ENCODE peak calls at places on chromosomes 6 and 20, in four cellular contexts. F is stimulated activated CD4-positive, alpha-beta T cell treated with anti-CD3 and anti-CD28 coated beads, Interleukin-4, amount 100 ng/mL, for 1 hour; E is GF-D8; X is H7. A is an unnamed sample.

GRCh38 chr20:47546184-47547033 is 44.7 kb downstream of the NCOA3 start:
- DNase-seq in E (no peak), F (no peak), X (no peak), A (no peak)

GRCh38 chr6:137157601-137158000 is 15.8 kb downstream of the IL22RA2 start:
- DNase-seq in E (no peak), X (no peak), F (no peak), A (no peak)

GRCh38 chr20:33423141-33423834 is 20.3 kb downstream of the SNTA1 start:
- DNase-seq in X (no peak), E (no peak), F (no peak), A (no peak)

GRCh38 chr6:13486679-13487121 is 700 bp downstream of the GFOD1 start:
- DNase-seq in X (peak), E (peak), F (peak), A (peak)

GRCh38 chr20:17904027-17904426 is 64.6 kb downstream of the SNX5 start:
- DNase-seq in X (no peak), F (no peak), E (no peak), A (no peak)

GRCh38 chr6:63897952-63898351 is 262.4 kb downstream of the PHF3 start:
- DNase-seq in F (no peak), X (no peak), E (no peak), A (no peak)

GRCh38 chr6:85452441-85452881 is 2.6 kb downstream of the NT5E start:
- DNase-seq in E (no peak), X (no peak), F (no peak), A (no peak)

GRCh38 chr6:133466666-133467065 is 225.5 kb downstream of the EYA4 start:
- DNase-seq in F (no peak), X (no peak), E (no peak), A (no peak)

GRCh38 chr6:88339816-88340215 is 173.7 kb upstream of the CNR1 start:
- DNase-seq in E (no peak), X (no peak), F (no peak), A (no peak)

GRCh38 chr6:157555795-157556645 is 175.0 kb downstream of the ZDHHC14 start:
- DNase-seq in E (no peak), X (no peak), F (no peak), A (no peak)

GRCh38 chr6:88491266-88491665 is 325.1 kb upstream of the CNR1 start:
- DNase-seq in E (no peak), X (no peak), F (no peak), A (no peak)

GRCh38 chr6:41359617-41360313 is 24.4 kb downstream of the NCR2 start:
- DNase-seq in F (no peak), E (no peak), X (no peak), A (no peak)

GRCh38 chr6:29958046-29958445 is 15.7 kb downstream of the HLA-A start:
- DNase-seq in F (no peak), E (no peak), X (no peak), A (no peak)

GRCh38 chr6:106347219-106347618 is 13.3 kb upstream of the CRYBG1 start:
- DNase-seq in E (no peak), X (no peak), F (no peak), A (no peak)

GRCh38 chr6:17886891-17887290 is 100.5 kb downstream of the KIF13A start:
- DNase-seq in E (no peak), X (no peak), F (no peak), A (no peak)

GRCh38 chr6:107603029-107603428 is 113.1 kb downstream of the SOBP start:
- DNase-seq in F (no peak), E (no peak), X (no peak), A (no peak)